ENCODE peak calls at places on chromosome 10, in ten cellular contexts. One of them, this sample, is unnamed.

GRCh38 chr10:67666416-67667043 is 29.5 kb downstream of the CTNNA3 start:
- DNase-seq in HT-29: peak; percentile 45
- DNase-seq in ELR: peak; percentile 47
- DNase-seq in central memory CD4-positive, alpha-beta T cell: peak; percentile 3
- DNase-seq in HCEC 1CT: peak; percentile 48
- DNase-seq in ovary: no peak
- DNase-seq in AG08396: peak; percentile 3
- DNase-seq in T-helper 2 cell: no peak
- DNase-seq in RPMI8226: peak; percentile 38
- DNase-seq in NCI-H460: peak; percentile 80
- DNase-seq in this sample: peak; percentile 33

GRCh38 chr10:23094786-23095403 is 484 bp upstream of the MSRB2 start:
- DNase-seq in HT-29: no peak
- DNase-seq in ELR: no peak
- DNase-seq in central memory CD4-positive, alpha-beta T cell: no peak
- DNase-seq in HCEC 1CT: peak; percentile 44
- DNase-seq in ovary: no peak
- DNase-seq in AG08396: no peak
- DNase-seq in T-helper 2 cell: no peak
- DNase-seq in RPMI8226: no peak
- DNase-seq in NCI-H460: no peak
- DNase-seq in this sample: peak; percentile 37

GRCh38 chr10:97759157-97759980 is 12.4 kb downstream of the SFRP5 start:
- DNase-seq in HT-29: peak; percentile 83
- DNase-seq in ELR: peak; percentile 71
- DNase-seq in central memory CD4-positive, alpha-beta T cell: peak; percentile 15
- DNase-seq in HCEC 1CT: peak; percentile 49
- DNase-seq in ovary: peak; percentile 72
- DNase-seq in AG08396: peak; percentile 87
- DNase-seq in T-helper 2 cell: peak; percentile 33
- DNase-seq in RPMI8226: peak; percentile 49
- DNase-seq in NCI-H460: peak; percentile 58
- DNase-seq in this sample: peak; percentile 40

GRCh38 chr10:88735661-88736060 is 24.2 kb upstream of the LIPN start:
- DNase-seq in HT-29: no peak
- DNase-seq in ELR: peak; percentile 64
- DNase-seq in central memory CD4-positive, alpha-beta T cell: no peak
- DNase-seq in HCEC 1CT: peak; percentile 70
- DNase-seq in ovary: no peak
- DNase-seq in AG08396: no peak
- DNase-seq in T-helper 2 cell: no peak
- DNase-seq in RPMI8226: no peak
- DNase-seq in NCI-H460: no peak
- DNase-seq in this sample: peak; percentile 82

GRCh38 chr10:60194421-60194820 is 195.3 kb downstream of the ANK3 start:
- DNase-seq in HT-29: no peak
- DNase-seq in ELR: no peak
- DNase-seq in central memory CD4-positive, alpha-beta T cell: no peak
- DNase-seq in HCEC 1CT: no peak
- DNase-seq in ovary: no peak
- DNase-seq in AG08396: no peak
- DNase-seq in T-helper 2 cell: no peak
- DNase-seq in RPMI8226: no peak
- DNase-seq in NCI-H460: no peak
- DNase-seq in this sample: no peak

GRCh38 chr10:26804418-26805393 is 56.1 kb downstream of the ABI1 start:
- DNase-seq in HT-29: no peak
- DNase-seq in ELR: no peak
- DNase-seq in central memory CD4-positive, alpha-beta T cell: no peak
- DNase-seq in HCEC 1CT: no peak
- DNase-seq in ovary: no peak
- DNase-seq in AG08396: no peak
- DNase-seq in T-helper 2 cell: no peak
- DNase-seq in RPMI8226: no peak
- DNase-seq in NCI-H460: no peak
- DNase-seq in this sample: peak; percentile 54

GRCh38 chr10:14532473-14533251 is 201.9 kb upstream of the FRMD4A start:
- DNase-seq in HT-29: no peak
- DNase-seq in ELR: peak; percentile 90
- DNase-seq in central memory CD4-positive, alpha-beta T cell: no peak
- DNase-seq in HCEC 1CT: no peak
- DNase-seq in ovary: no peak
- DNase-seq in AG08396: peak; percentile 29
- DNase-seq in T-helper 2 cell: no peak
- DNase-seq in RPMI8226: no peak
- DNase-seq in NCI-H460: no peak
- DNase-seq in this sample: peak; percentile 89

GRCh38 chr10:71395621-71396020 is 1.1 kb upstream of the CDH23 start:
- DNase-seq in HT-29: no peak
- DNase-seq in ELR: no peak
- DNase-seq in central memory CD4-positive, alpha-beta T cell: no peak
- DNase-seq in HCEC 1CT: no peak
- DNase-seq in ovary: no peak
- DNase-seq in AG08396: no peak
- DNase-seq in T-helper 2 cell: no peak
- DNase-seq in RPMI8226: no peak
- DNase-seq in NCI-H460: no peak
- DNase-seq in this sample: no peak

GRCh38 chr10:98790817-98791216 is 344.1 kb upstream of the HPS1 start:
- DNase-seq in HT-29: peak; percentile 48
- DNase-seq in ELR: peak; percentile 34
- DNase-seq in central memory CD4-positive, alpha-beta T cell: no peak
- DNase-seq in HCEC 1CT: peak; percentile 28
- DNase-seq in ovary: no peak
- DNase-seq in AG08396: peak; percentile 13
- DNase-seq in T-helper 2 cell: no peak
- DNase-seq in RPMI8226: no peak
- DNase-seq in NCI-H460: no peak
- DNase-seq in this sample: peak; percentile 14

GRCh38 chr10:34905200-34905927 is 90.3 kb upstream of the PARD3 start:
- DNase-seq in HT-29: no peak
- DNase-seq in ELR: no peak
- DNase-seq in central memory CD4-positive, alpha-beta T cell: no peak
- DNase-seq in HCEC 1CT: no peak
- DNase-seq in ovary: no peak
- DNase-seq in AG08396: no peak
- DNase-seq in T-helper 2 cell: no peak
- DNase-seq in RPMI8226: no peak
- DNase-seq in NCI-H460: no peak
- DNase-seq in this sample: peak; percentile 37

GRCh38 chr10:50511512-50512213 is 112.1 kb downstream of the SGMS1 start:
- DNase-seq in HT-29: peak; percentile 33
- DNase-seq in ELR: peak; percentile 55
- DNase-seq in central memory CD4-positive, alpha-beta T cell: no peak
- DNase-seq in HCEC 1CT: peak; percentile 18
- DNase-seq in ovary: no peak
- DNase-seq in AG08396: no peak
- DNase-seq in T-helper 2 cell: no peak
- DNase-seq in RPMI8226: no peak
- DNase-seq in NCI-H460: no peak
- DNase-seq in this sample: peak; percentile 79

GRCh38 chr10:28925154-28925663 is 247.9 kb downstream of the BAMBI start:
- DNase-seq in HT-29: no peak
- DNase-seq in ELR: no peak
- DNase-seq in central memory CD4-positive, alpha-beta T cell: no peak
- DNase-seq in HCEC 1CT: no peak
- DNase-seq in ovary: no peak
- DNase-seq in AG08396: no peak
- DNase-seq in T-helper 2 cell: no peak
- DNase-seq in RPMI8226: no peak
- DNase-seq in NCI-H460: no peak
- DNase-seq in this sample: no peak

GRCh38 chr10:31083765-31084184 is 52.1 kb upstream of the ZNF438 start:
- DNase-seq in HT-29: peak; percentile 77
- DNase-seq in ELR: peak; percentile 79
- DNase-seq in central memory CD4-positive, alpha-beta T cell: peak; percentile 34
- DNase-seq in HCEC 1CT: peak; percentile 72
- DNase-seq in ovary: no peak
- DNase-seq in AG08396: no peak
- DNase-seq in T-helper 2 cell: peak; percentile 12
- DNase-seq in RPMI8226: peak; percentile 58
- DNase-seq in NCI-H460: peak; percentile 43
- DNase-seq in this sample: peak; percentile 67

GRCh38 chr10:201328-201771 is 66.1 kb downstream of the ZMYND11 start:
- DNase-seq in HT-29: no peak
- DNase-seq in ELR: peak; percentile 57
- DNase-seq in central memory CD4-positive, alpha-beta T cell: no peak
- DNase-seq in HCEC 1CT: peak; percentile 49
- DNase-seq in ovary: no peak
- DNase-seq in AG08396: no peak
- DNase-seq in T-helper 2 cell: no peak
- DNase-seq in RPMI8226: no peak
- DNase-seq in NCI-H460: no peak
- DNase-seq in this sample: peak; percentile 49

GRCh38 chr10:34565934-34566333 is 249.2 kb downstream of the PARD3 start:
- DNase-seq in HT-29: no peak
- DNase-seq in ELR: no peak
- DNase-seq in central memory CD4-positive, alpha-beta T cell: no peak
- DNase-seq in HCEC 1CT: peak; percentile 38
- DNase-seq in ovary: no peak
- DNase-seq in AG08396: peak; percentile 25
- DNase-seq in T-helper 2 cell: no peak
- DNase-seq in RPMI8226: no peak
- DNase-seq in NCI-H460: no peak
- DNase-seq in this sample: no peak

GRCh38 chr10:5991708-5992107 is 14.4 kb upstream of the IL15RA start:
- DNase-seq in HT-29: no peak
- DNase-seq in ELR: no peak
- DNase-seq in central memory CD4-positive, alpha-beta T cell: no peak
- DNase-seq in HCEC 1CT: no peak
- DNase-seq in ovary: no peak
- DNase-seq in AG08396: no peak
- DNase-seq in T-helper 2 cell: no peak
- DNase-seq in RPMI8226: no peak
- DNase-seq in NCI-H460: no peak
- DNase-seq in this sample: no peak

GRCh38 chr10:133462512-133463305 is 9.0 kb downstream of the SCART1 start:
- DNase-seq in HT-29: no peak
- DNase-seq in ELR: no peak
- DNase-seq in central memory CD4-positive, alpha-beta T cell: no peak
- DNase-seq in HCEC 1CT: no peak
- DNase-seq in ovary: no peak
- DNase-seq in AG08396: no peak
- DNase-seq in T-helper 2 cell: no peak
- DNase-seq in RPMI8226: no peak
- DNase-seq in NCI-H460: no peak
- DNase-seq in this sample: no peak

GRCh38 chr10:50909334-50910014 is 24.0 kb upstream of the A1CF start:
- DNase-seq in HT-29: no peak
- DNase-seq in ELR: no peak
- DNase-seq in central memory CD4-positive, alpha-beta T cell: no peak
- DNase-seq in HCEC 1CT: no peak
- DNase-seq in ovary: no peak
- DNase-seq in AG08396: no peak
- DNase-seq in T-helper 2 cell: no peak
- DNase-seq in RPMI8226: no peak
- DNase-seq in NCI-H460: no peak
- DNase-seq in this sample: no peak

GRCh38 chr10:16996530-16996964 is 133.1 kb downstream of the CUBN start:
- DNase-seq in HT-29: no peak
- DNase-seq in ELR: peak; percentile 72
- DNase-seq in central memory CD4-positive, alpha-beta T cell: no peak
- DNase-seq in HCEC 1CT: peak; percentile 47
- DNase-seq in ovary: no peak
- DNase-seq in AG08396: no peak
- DNase-seq in T-helper 2 cell: no peak
- DNase-seq in RPMI8226: no peak
- DNase-seq in NCI-H460: peak; percentile 30
- DNase-seq in this sample: peak; percentile 22

GRCh38 chr10:123134915-123135414 is 805 bp upstream of the HMX3 start:
- DNase-seq in HT-29: no peak
- DNase-seq in ELR: no peak
- DNase-seq in central memory CD4-positive, alpha-beta T cell: no peak
- DNase-seq in HCEC 1CT: no peak
- DNase-seq in ovary: no peak
- DNase-seq in AG08396: no peak
- DNase-seq in T-helper 2 cell: no peak
- DNase-seq in RPMI8226: no peak
- DNase-seq in NCI-H460: no peak
- DNase-seq in this sample: no peak

GRCh38 chr10:71805776-71806705 is 32.7 kb upstream of the VSIR start:
- DNase-seq in HT-29: no peak
- DNase-seq in ELR: no peak
- DNase-seq in central memory CD4-positive, alpha-beta T cell: no peak
- DNase-seq in HCEC 1CT: no peak
- DNase-seq in ovary: no peak
- DNase-seq in AG08396: no peak
- DNase-seq in T-helper 2 cell: no peak
- DNase-seq in RPMI8226: no peak
- DNase-seq in NCI-H460: no peak
- DNase-seq in this sample: peak; percentile 42

GRCh38 chr10:61935085-61935484 is 33.6 kb downstream of the ARID5B start:
- DNase-seq in HT-29: no peak
- DNase-seq in ELR: no peak
- DNase-seq in central memory CD4-positive, alpha-beta T cell: no peak
- DNase-seq in HCEC 1CT: no peak
- DNase-seq in ovary: no peak
- DNase-seq in AG08396: no peak
- DNase-seq in T-helper 2 cell: no peak
- DNase-seq in RPMI8226: no peak
- DNase-seq in NCI-H460: no peak
- DNase-seq in this sample: no peak

GRCh38 chr10:79387466-79387973 is 40.3 kb downstream of the PPIF start:
- DNase-seq in HT-29: no peak
- DNase-seq in ELR: no peak
- DNase-seq in central memory CD4-positive, alpha-beta T cell: no peak
- DNase-seq in HCEC 1CT: no peak
- DNase-seq in ovary: no peak
- DNase-seq in AG08396: no peak
- DNase-seq in T-helper 2 cell: no peak
- DNase-seq in RPMI8226: no peak
- DNase-seq in NCI-H460: no peak
- DNase-seq in this sample: no peak

GRCh38 chr10:50316695-50317648 is 65.7 kb upstream of the ASAH2 start:
- DNase-seq in HT-29: no peak
- DNase-seq in ELR: peak; percentile 46
- DNase-seq in central memory CD4-positive, alpha-beta T cell: no peak
- DNase-seq in HCEC 1CT: no peak
- DNase-seq in ovary: no peak
- DNase-seq in AG08396: no peak
- DNase-seq in T-helper 2 cell: no peak
- DNase-seq in RPMI8226: no peak
- DNase-seq in NCI-H460: no peak
- DNase-seq in this sample: peak; percentile 61

GRCh38 chr10:111123883-111124282 is 47.1 kb downstream of the ADRA2A start:
- DNase-seq in HT-29: no peak
- DNase-seq in ELR: no peak
- DNase-seq in central memory CD4-positive, alpha-beta T cell: no peak
- DNase-seq in HCEC 1CT: no peak
- DNase-seq in ovary: no peak
- DNase-seq in AG08396: no peak
- DNase-seq in T-helper 2 cell: no peak
- DNase-seq in RPMI8226: no peak
- DNase-seq in NCI-H460: no peak
- DNase-seq in this sample: no peak

GRCh38 chr10:119254355-119254754 is 47.0 kb downstream of the GRK5 start:
- DNase-seq in HT-29: no peak
- DNase-seq in ELR: no peak
- DNase-seq in central memory CD4-positive, alpha-beta T cell: no peak
- DNase-seq in HCEC 1CT: no peak
- DNase-seq in ovary: no peak
- DNase-seq in AG08396: no peak
- DNase-seq in T-helper 2 cell: no peak
- DNase-seq in RPMI8226: no peak
- DNase-seq in NCI-H460: no peak
- DNase-seq in this sample: no peak

GRCh38 chr10:103617362-103618026 is 124.0 kb downstream of the NEURL1 start:
- DNase-seq in HT-29: no peak
- DNase-seq in ELR: no peak
- DNase-seq in central memory CD4-positive, alpha-beta T cell: no peak
- DNase-seq in HCEC 1CT: no peak
- DNase-seq in ovary: no peak
- DNase-seq in AG08396: no peak
- DNase-seq in T-helper 2 cell: no peak
- DNase-seq in RPMI8226: no peak
- DNase-seq in NCI-H460: no peak
- DNase-seq in this sample: no peak

GRCh38 chr10:124688889-124689670 is 55.1 kb downstream of the FAM53B start:
- DNase-seq in HT-29: no peak
- DNase-seq in ELR: no peak
- DNase-seq in central memory CD4-positive, alpha-beta T cell: peak; percentile 42
- DNase-seq in HCEC 1CT: no peak
- DNase-seq in ovary: no peak
- DNase-seq in AG08396: no peak
- DNase-seq in T-helper 2 cell: no peak
- DNase-seq in RPMI8226: no peak
- DNase-seq in NCI-H460: peak; percentile 43
- DNase-seq in this sample: peak; percentile 81